ENCODE peak calls at places on chromosomes 6 and 20, in four cellular contexts. P is HCT116, G is transverse colon, Y is prostate gland. C is an unnamed sample.
A peak's percentile ranks its signal among the peaks of the same experiment; 100 is the strongest.

GRCh38 chr20:43767686-43768474 is 41.1 kb upstream of the GTSF1L start:
- DNase-seq in P (no peak), Y (no peak), G (no peak), C (no peak)

GRCh38 chr20:33415948-33416347 is 14.6 kb upstream of the CDK5RAP1 start:
- DNase-seq in Y (peak; percentile 19), P (no peak), G (no peak), C (no peak)

GRCh38 chr6:33757906-33758305 is 11.2 kb upstream of the IP6K3 start:
- DNase-seq in G (no peak), Y (no peak), P (no peak), C (no peak)

GRCh38 chr6:118307581-118307980 is 240.5 kb upstream of the PLN start:
- DNase-seq in P (no peak), Y (peak; percentile 13), G (no peak), C (no peak)

GRCh38 chr6:24549158-24549557 is 54.4 kb downstream of the ALDH5A1 start:
- DNase-seq in G (no peak), Y (no peak), P (no peak), C (no peak)

GRCh38 chr20:44231193-44231592 is 15.9 kb upstream of the GDAP1L1 start:
- DNase-seq in P (no peak), G (no peak), Y (no peak), C (no peak)

GRCh38 chr6:113560908-113561307 is 296.2 kb upstream of the MARCKS start:
- DNase-seq in P (peak; percentile 32), G (no peak), Y (no peak), C (no peak)

GRCh38 chr20:22763257-22763906 is 179.0 kb upstream of the FOXA2 start:
- DNase-seq in G (no peak), P (peak; percentile 13), Y (no peak), C (no peak)

GRCh38 chr6:39823187-39823815 is 31.1 kb downstream of the DAAM2 start:
- DNase-seq in Y (peak; percentile 6), P (no peak), G (peak; percentile 43), C (peak; percentile 90)

GRCh38 chr6:155493026-155493693 is 37.5 kb upstream of the NOX3 start:
- DNase-seq in Y (no peak), G (no peak), P (no peak), C (no peak)

GRCh38 chr6:31727034-31727716 is 1.9 kb downstream of the DDAH2 start:
- DNase-seq in Y (no peak), G (peak; percentile 51), P (no peak), C (peak; percentile 73)

GRCh38 chr20:63151554-63152321 is 64.2 kb downstream of the YTHDF1 start:
- DNase-seq in Y (no peak), P (no peak), G (no peak), C (no peak)

GRCh38 chr20:4904127-4904860 is 97.0 kb downstream of the SLC23A2 start:
- DNase-seq in P (no peak), G (no peak), Y (no peak), C (no peak)

GRCh38 chr6:106894978-106895702 is 79.4 kb downstream of the CD24 start:
- DNase-seq in G (no peak), P (no peak), Y (no peak), C (no peak)

GRCh38 chr6:5175195-5175594 is 85.6 kb downstream of the LYRM4 start:
- DNase-seq in Y (no peak), P (no peak), G (no peak), C (no peak)

GRCh38 chr20:56537997-56538396 is 5.0 kb downstream of the FAM209B start:
- DNase-seq in P (no peak), Y (no peak), G (no peak), C (no peak)

GRCh38 chr6:30711758-30712380 is 5.2 kb downstream of the MDC1 start:
- DNase-seq in G (no peak), P (no peak), Y (no peak), C (no peak)

GRCh38 chr6:101413773-101414172 is 20.3 kb downstream of the GRIK2 start:
- DNase-seq in P (no peak), Y (no peak), G (no peak), C (no peak)

GRCh38 chr6:26534681-26535465 is 3.3 kb upstream of the HMGN4 start:
- DNase-seq in P (no peak), Y (no peak), G (peak; percentile 54), C (no peak)

GRCh38 chr20:59135093-59135492 is 28.5 kb upstream of the ZNF831 start:
- DNase-seq in P (no peak), Y (peak; percentile 73), G (no peak), C (no peak)

GRCh38 chr6:167664678-167665445 is 161.8 kb upstream of the AFDN start:
- DNase-seq in Y (no peak), G (no peak), P (no peak), C (no peak)

GRCh38 chr6:135162678-135163439 is 18.2 kb upstream of the MYB start:
- DNase-seq in P (peak; percentile 68), Y (no peak), G (peak; percentile 49), C (no peak)

GRCh38 chr20:11249683-11250082 is 575.9 kb upstream of the JAG1 start:
- DNase-seq in G (no peak), Y (no peak), P (no peak), C (no peak)

DNA sequence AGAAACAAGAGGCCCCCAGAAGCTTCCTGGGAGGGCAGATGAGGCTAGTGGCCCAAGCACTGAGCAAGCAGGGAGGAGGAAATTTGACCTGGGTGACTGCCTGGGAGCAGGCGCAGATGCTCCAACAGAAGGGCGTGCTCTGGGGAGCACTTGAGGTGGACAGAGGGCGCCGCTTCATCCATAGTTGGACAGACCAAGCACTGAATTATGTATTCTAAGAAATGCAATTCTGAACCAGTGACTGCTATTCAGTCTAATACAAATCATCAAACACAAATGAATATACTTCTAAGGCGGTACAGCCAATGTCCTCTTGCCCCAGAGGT is 28.7 kb upstream of the IRF4 start:
- DNase-seq in P (no peak), Y (no peak), G (no peak), C (no peak)
- H3K9me3 ChIP-seq in P (peaks cover 8% of the 10 kb centered on the region), Y (no peaks in the 10 kb centered on the region), G (peaks cover 7% of the 10 kb centered on the region), C (peaks cover 6% of the 10 kb centered on the region)

GRCh38 chr20:61852268-61853072 is 213.2 kb downstream of the TAF4 start:
- DNase-seq in P (no peak), G (no peak), Y (no peak), C (no peak)
- TF ChIP-seq POLR2AphosphoS5 in P (no peak), G (no peak), Y (no peak), C (no peak)

GRCh38 chr6:164325168-164325567 is 910.6 kb downstream of the QKI start:
- DNase-seq in Y (no peak), P (no peak), G (no peak), C (no peak)
- H3K9me3 ChIP-seq in Y (no peaks in the 10 kb centered on the region), P (peaks cover 10% of the 10 kb centered on the region), G (no peaks in the 10 kb centered on the region), C (no peaks in the 10 kb centered on the region)

DNA sequence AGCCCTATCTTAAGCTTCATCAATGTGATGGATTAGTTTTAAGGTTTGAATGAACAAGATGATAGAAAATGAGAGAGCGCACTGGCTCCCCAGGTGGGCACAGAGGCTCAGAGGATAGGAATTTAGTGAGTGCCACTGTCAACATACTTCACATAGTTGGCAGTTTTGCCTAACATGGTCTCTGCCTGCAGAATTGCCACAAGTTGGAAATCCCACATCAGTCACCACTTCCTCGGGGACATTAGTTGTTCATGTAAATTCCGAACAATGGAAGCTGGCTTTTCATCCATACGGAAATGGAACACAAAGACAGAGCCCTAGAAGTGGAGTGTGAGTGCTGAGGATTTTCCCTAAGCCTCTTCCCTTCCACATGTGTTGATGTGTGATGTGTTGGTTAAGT is 123.9 kb upstream of the PHACTR1 start:
- DNase-seq in G (no peak), Y (no peak), P (no peak), C (no peak)
- TF ChIP-seq POLR2AphosphoS5 in G (no peak), Y (no peak), P (no peak), C (no peak)

C was measured in sigmoid colon.